ENCODE peak calls at places on chromosomes 1 and 21, in eight cellular contexts. N is IMR-90, I is prostate gland, C is GM12865, L is BJ, F is AG04449, E is body of pancreas, Y is tibial nerve. K is an unnamed sample.

GRCh38 chr21:38679531-38679930 is 126.2 kb upstream of the ETS2 start:
- DNase-seq in N (peak), I (no peak), C (peak), L (peak), F (peak), E (no peak), Y (peak), K (no peak)

GRCh38 chr21:36858320-36858957 is 108.0 kb downstream of the HLCS start:
- DNase-seq in N (peak), I (no peak), C (no peak), L (no peak), F (no peak), E (no peak), Y (no peak), K (no peak)

GRCh38 chr21:33428669-33429068 is 25.5 kb downstream of the IFNGR2 start:
- DNase-seq in N (no peak), I (peak), C (no peak), L (no peak), F (no peak), E (no peak), Y (no peak), K (no peak)

GRCh38 chr21:37006521-37007291 is at the start of gene RIPPLY3:
- DNase-seq in N (no peak), I (no peak), C (no peak), L (no peak), F (no peak), E (no peak), Y (no peak), K (no peak)

GRCh38 chr1:82225407-82226197 is 424.9 kb downstream of the ADGRL2 start:
- DNase-seq in N (no peak), I (no peak), C (peak), L (no peak), F (no peak), E (no peak), Y (no peak), K (peak)

GRCh38 chr1:162632743-162633326 is 571 bp downstream of the DDR2 start:
- DNase-seq in N (peak), I (no peak), C (peak), L (no peak), F (no peak), E (no peak), Y (no peak), K (no peak)

GRCh38 chr1:206946261-206946660 is at the start of gene PIGR:
- DNase-seq in N (no peak), I (no peak), C (no peak), L (no peak), F (no peak), E (peak), Y (no peak), K (no peak)

GRCh38 chr1:231159963-231160761 is 1.7 kb upstream of the TRIM67 start:
- DNase-seq in N (no peak), I (no peak), C (no peak), L (no peak), F (no peak), E (no peak), Y (no peak), K (no peak)

GRCh38 chr1:210448293-210448892 is 119.7 kb downstream of the HHAT start:
- DNase-seq in N (peak), I (peak), C (peak), L (no peak), F (peak), E (peak), Y (peak), K (no peak)

GRCh38 chr1:246689409-246689997 is 34.7 kb upstream of the SCCPDH start:
- DNase-seq in N (peak), I (peak), C (peak), L (no peak), F (no peak), E (peak), Y (peak), K (no peak)

GRCh38 chr1:160363951-160364350 is 2.9 kb upstream of the NHLH1 start:
- DNase-seq in N (no peak), I (no peak), C (no peak), L (no peak), F (no peak), E (no peak), Y (no peak), K (no peak)

GRCh38 chr1:85465099-85465790 is at the start of gene DDAH1:
- DNase-seq in N (peak), I (peak), C (peak), L (no peak), F (no peak), E (peak), Y (no peak), K (no peak)

GRCh38 chr1:7902478-7903084 is 38.1 kb downstream of the TNFRSF9 start:
- DNase-seq in N (peak), I (peak), C (peak), L (no peak), F (no peak), E (peak), Y (peak), K (peak)

GRCh38 chr1:36625959-36626337 is 143.2 kb upstream of the CSF3R start:
- DNase-seq in N (no peak), I (no peak), C (no peak), L (no peak), F (no peak), E (no peak), Y (no peak), K (no peak)

GRCh38 chr1:15748690-15749398 is 6.5 kb downstream of the TMEM82 start:
- DNase-seq in N (no peak), I (no peak), C (no peak), L (no peak), F (no peak), E (no peak), Y (no peak), K (no peak)

GRCh38 chr1:54361342-54361741 is 44.9 kb downstream of the SSBP3 start:
- DNase-seq in N (no peak), I (no peak), C (no peak), L (no peak), F (no peak), E (no peak), Y (peak), K (no peak)

GRCh38 chr1:54358503-54359168 is 47.6 kb downstream of the SSBP3 start:
- DNase-seq in N (no peak), I (no peak), C (no peak), L (no peak), F (no peak), E (no peak), Y (no peak), K (no peak)

GRCh38 chr1:54357967-54358366 is 48.2 kb downstream of the SSBP3 start:
- DNase-seq in N (no peak), I (no peak), C (no peak), L (no peak), F (no peak), E (no peak), Y (no peak), K (no peak)

GRCh38 chr1:54360165-54361005 is 45.8 kb downstream of the SSBP3 start:
- DNase-seq in N (no peak), I (no peak), C (no peak), L (no peak), F (no peak), E (no peak), Y (no peak), K (no peak)

DNA sequence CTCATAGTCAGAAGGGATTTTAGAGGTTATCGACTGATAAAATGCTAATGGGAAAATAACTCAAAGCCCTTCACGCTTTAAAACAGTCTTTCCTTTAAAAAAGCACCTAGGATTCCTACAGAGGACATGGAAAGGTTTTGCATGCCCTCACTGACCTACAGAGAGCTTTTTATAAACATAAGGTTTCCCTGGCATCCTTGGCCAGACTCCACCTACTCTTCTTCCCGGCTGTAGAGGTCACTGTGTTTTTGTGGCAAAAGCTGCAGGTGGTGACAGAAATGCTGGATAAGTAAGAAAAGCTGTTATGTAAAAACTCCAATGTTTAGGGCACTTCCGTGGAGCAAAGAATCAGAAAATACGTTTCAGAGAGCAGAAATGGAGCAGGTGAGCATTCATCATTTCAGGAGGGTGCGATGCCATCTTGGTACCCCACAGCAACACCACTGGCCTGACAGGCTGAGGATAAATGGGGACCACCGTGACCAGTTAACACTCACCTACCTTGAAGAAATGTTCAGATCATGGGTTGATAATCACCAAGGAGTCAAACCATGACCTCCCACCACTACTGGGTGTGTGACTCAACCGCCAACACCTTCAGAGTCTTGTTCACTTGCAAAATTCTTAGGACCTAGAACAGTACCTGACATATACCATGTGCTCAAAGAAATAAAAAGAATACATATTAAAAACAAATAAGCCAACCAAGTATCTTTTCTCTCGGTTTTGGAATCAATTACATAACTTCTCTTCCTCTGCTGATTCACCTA is 46.6 kb downstream of the SSBP3 start:
- DNase-seq in N (no peak), I (no peak), C (no peak), L (no peak), F (no peak), E (no peak), Y (no peak), K (no peak)
- TF ChIP-seq CTCF in N (no peak), I (no peak), C (no peak), L (peak), F (no peak), E (no peak), Y (no peak), K (no peak)

GRCh38 chr1:226704169-226704921 is 34.7 kb downstream of the ITPKB start:
- DNase-seq in N (no peak), I (no peak), C (no peak), L (no peak), F (no peak), E (no peak), Y (no peak), K (no peak)
- H3K4me3 ChIP-seq in N (no peak), I (no peak), C (peak), L (no peak), F (no peak), E (no peak), Y (peak), K (peak)

GRCh38 chr1:156246762-156247459 is 945 bp downstream of the PAQR6 start:
- DNase-seq in N (no peak), I (no peak), C (no peak), L (no peak), F (no peak), E (no peak), Y (no peak), K (no peak)

GRCh38 chr1:156246241-156246761 is 1.6 kb downstream of the PAQR6 start:
- DNase-seq in N (no peak), I (no peak), C (no peak), L (no peak), F (no peak), E (no peak), Y (no peak), K (no peak)

GRCh38 chr1:156249593-156249992 is 1.7 kb upstream of the PAQR6 start:
- DNase-seq in N (no peak), I (no peak), C (no peak), L (no peak), F (no peak), E (no peak), Y (no peak), K (no peak)

GRCh38 chr1:156248323-156248683 is 447 bp upstream of the PAQR6 start:
- DNase-seq in N (no peak), I (no peak), C (no peak), L (no peak), F (no peak), E (no peak), Y (no peak), K (no peak)

GRCh38 chr1:156247460-156248322 is at the start of gene PAQR6:
- DNase-seq in N (no peak), I (no peak), C (no peak), L (no peak), F (no peak), E (peak), Y (no peak), K (no peak)
- TF ChIP-seq CTCF in N (no peak), I (no peak), C (no peak), L (no peak), F (no peak), E (no peak), Y (no peak), K (no peak)

GRCh38 chr1:248136811-248137210 is 8.1 kb upstream of the OR2M5 start:
- DNase-seq in N (no peak), I (no peak), C (no peak), L (no peak), F (no peak), E (no peak), Y (no peak), K (no peak)

GRCh38 chr1:248143311-248143710 is 1.6 kb upstream of the OR2M5 start:
- DNase-seq in N (no peak), I (no peak), C (no peak), L (no peak), F (no peak), E (no peak), Y (no peak), K (no peak)

GRCh38 chr1:248144513-248145198 is at the start of gene OR2M5:
- DNase-seq in N (no peak), I (no peak), C (no peak), L (no peak), F (no peak), E (no peak), Y (no peak), K (no peak)

GRCh38 chr1:248140846-248141245 is 4.1 kb upstream of the OR2M5 start:
- DNase-seq in N (no peak), I (no peak), C (no peak), L (no peak), F (no peak), E (no peak), Y (no peak), K (no peak)
- H3K4me3 ChIP-seq in N (no peak), I (no peak), C (no peak), L (no peak), F (no peak), E (no peak), Y (no peak), K (no peak)

DNA sequence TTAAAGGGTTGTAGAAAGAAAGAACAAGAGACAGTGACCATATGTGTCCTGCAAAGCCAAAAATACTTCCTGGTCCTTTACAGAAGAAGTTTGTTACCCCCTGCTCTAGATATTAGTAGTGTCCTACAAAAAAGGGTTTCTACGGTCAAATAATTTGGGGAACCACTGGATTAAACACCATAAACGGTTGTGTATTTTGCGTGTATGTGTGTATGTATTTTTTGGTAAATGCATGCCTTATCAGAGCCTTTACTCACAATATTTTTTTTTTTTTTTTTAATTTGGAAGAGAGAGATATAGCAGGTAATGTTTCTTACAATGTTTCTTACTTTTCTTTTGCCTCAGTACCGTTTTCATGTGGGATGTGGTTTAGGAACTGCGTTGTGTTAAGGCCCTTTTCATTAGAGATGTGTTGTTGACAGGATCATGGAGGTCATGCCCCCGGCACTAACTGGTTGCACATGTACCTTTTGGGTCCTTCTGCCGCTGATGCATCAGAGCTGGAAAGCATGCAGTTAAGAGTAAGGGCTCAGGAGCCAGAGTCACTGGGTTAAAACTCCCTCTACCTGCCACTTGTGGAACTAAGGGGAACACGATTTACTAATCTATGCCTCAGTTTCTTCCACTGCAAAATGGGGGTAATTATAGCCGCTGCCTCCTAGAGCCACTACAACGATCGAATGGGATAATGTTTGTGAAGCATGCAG is 234.6 kb upstream of the KAZN start:
- DNase-seq in N (no peak), I (no peak), C (no peak), L (no peak), F (no peak), E (no peak), Y (no peak), K (no peak)
- TF ChIP-seq CTCF in N (no peak), I (no peak), C (no peak), L (no peak), F (no peak), E (no peak), Y (no peak), K (peak)

K was measured in epithelial cell of proximal tubule.